ENCODE peak calls at places on chromosomes 2 and 18, in four cellular contexts. V is CD8-positive, alpha-beta T cell; Z is tibial nerve; T is A673. Q is an unnamed sample.

GRCh38 chr18:6294119-6294784 is 120.5 kb downstream of the L3MBTL4 start:
- DNase-seq in V (no peak), Z (no peak), T (no peak), Q (no peak)

GRCh38 chr18:48680871-48681270 is 142.0 kb downstream of the CTIF start:
- DNase-seq in V (no peak), Z (peak; percentile 50), T (no peak), Q (no peak)

GRCh38 chr2:40346535-40347354 is 105.1 kb downstream of the SLC8A1 start:
- DNase-seq in V (no peak), Z (peak; percentile 30), T (no peak), Q (no peak)

GRCh38 chr2:85132834-85133637 is at the start of gene TCF7L1:
- DNase-seq in V (peak; percentile 34), Z (peak; percentile 75), T (peak; percentile 93), Q (no peak)

GRCh38 chr2:25178976-25179375 is 10.6 kb upstream of the POMC start:
- DNase-seq in V (no peak), Z (no peak), T (no peak), Q (no peak)

GRCh38 chr2:96197541-96198255 is 10.9 kb downstream of the STARD7 start:
- DNase-seq in V (no peak), Z (no peak), T (no peak), Q (no peak)

GRCh38 chr2:8141079-8141762 is 540.6 kb upstream of the ID2 start:
- DNase-seq in V (no peak), Z (no peak), T (no peak), Q (no peak)

GRCh38 chr18:11308499-11308898 is 159.1 kb upstream of the PIEZO2 start:
- DNase-seq in V (no peak), Z (no peak), T (no peak), Q (no peak)

GRCh38 chr2:84493494-84493893 is 22.8 kb upstream of the DNAH6 start:
- DNase-seq in V (no peak), Z (no peak), T (peak; percentile 36), Q (no peak)

GRCh38 chr2:31335921-31336570 is 78.5 kb downstream of the XDH start:
- DNase-seq in V (no peak), Z (no peak), T (no peak), Q (no peak)

GRCh38 chr18:5339202-5339834 is 43.8 kb upstream of the ZBTB14 start:
- DNase-seq in V (no peak), Z (no peak), T (no peak), Q (no peak)

GRCh38 chr18:49693276-49694005 is 119.9 kb downstream of the ACAA2 start:
- DNase-seq in V (no peak), Z (no peak), T (peak; percentile 49), Q (no peak)
- TF ChIP-seq CTCF in V (no peak), Z (no peak), T (no peak), Q (no peak)

GRCh38 chr18:32293107-32293506 is 103.3 kb downstream of the MEP1B start:
- DNase-seq in V (no peak), Z (peak; percentile 25), T (no peak), Q (no peak)

GRCh38 chr18:32287873-32288272 is 98.0 kb downstream of the MEP1B start:
- DNase-seq in V (no peak), Z (peak; percentile 4), T (no peak), Q (no peak)

GRCh38 chr18:32286749-32287148 is 96.9 kb downstream of the MEP1B start:
- DNase-seq in V (no peak), Z (no peak), T (no peak), Q (no peak)

GRCh38 chr18:32287249-32287648 is 97.4 kb downstream of the MEP1B start:
- DNase-seq in V (no peak), Z (peak; percentile 22), T (no peak), Q (no peak)

GRCh38 chr18:32289480-32290075 is 99.7 kb downstream of the MEP1B start:
- DNase-seq in V (no peak), Z (peak; percentile 62), T (peak; percentile 85), Q (no peak)
- TF ChIP-seq CTCF in V (no peak), Z (peak; percentile 44), T (peak; percentile 86), Q (peak; percentile 66)

GRCh38 chr2:99933894-99934650 is 208.3 kb downstream of the AFF3 start:
- DNase-seq in V (no peak), Z (no peak), T (no peak), Q (no peak)
- TF ChIP-seq CTCF in V (no peak), Z (no peak), T (no peak), Q (no peak)

GRCh38 chr2:191756753-191757152 is 78.8 kb downstream of the NABP1 start:
- DNase-seq in V (no peak), Z (no peak), T (no peak), Q (no peak)

GRCh38 chr2:191759650-191760049 is 81.7 kb downstream of the NABP1 start:
- DNase-seq in V (no peak), Z (no peak), T (no peak), Q (no peak)

GRCh38 chr2:191757256-191757655 is 79.3 kb downstream of the NABP1 start:
- DNase-seq in V (no peak), Z (no peak), T (no peak), Q (no peak)

GRCh38 chr2:191759200-191759507 is 81.2 kb downstream of the NABP1 start:
- DNase-seq in V (no peak), Z (no peak), T (no peak), Q (no peak)

GRCh38 chr2:191758420-191759199 is 80.7 kb downstream of the NABP1 start:
- DNase-seq in V (peak; percentile 20), Z (peak; percentile 7), T (peak; percentile 82), Q (peak; percentile 49)
- TF ChIP-seq CTCF in V (peak; percentile 46), Z (no peak), T (peak; percentile 84), Q (peak; percentile 89)

DNA sequence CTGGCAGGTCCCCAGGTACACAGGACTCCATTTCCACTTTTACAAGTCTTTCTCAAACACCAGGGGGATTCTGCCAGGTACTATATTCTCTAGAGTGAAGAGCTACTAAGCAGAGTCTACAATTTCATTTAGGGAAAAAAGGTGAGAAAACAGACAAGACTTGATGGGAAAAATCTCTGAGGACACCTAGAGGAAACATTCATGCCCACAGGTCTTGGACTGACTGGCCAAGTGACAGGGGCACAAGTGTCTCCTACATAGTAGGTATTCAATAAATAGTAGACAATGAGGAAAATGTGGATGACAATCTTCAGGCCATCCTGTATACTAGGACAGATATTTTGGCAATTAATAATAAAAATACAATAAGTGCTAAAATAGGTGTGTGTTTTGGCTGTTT is 228.6 kb downstream of the CLIP4 start:
- DNase-seq in V (no peak), Z (no peak), T (no peak), Q (no peak)
- TF ChIP-seq CTCF in V (no peak), Z (no peak), T (no peak), Q (no peak)

Q was measured in GM12864.